ENCODE peak calls at places on chromosomes 12 and 14, in nine cellular contexts. One of them, this sample, is unnamed.
A peak's percentile ranks its signal among the peaks of the same experiment; 100 is the strongest.

GRCh38 chr12:69575346-69575745 is 9.9 kb upstream of the CCT2 start:
- DNase-seq in caudate nucleus: no peak
- DNase-seq in NCI-H2081: no peak
- DNase-seq in fibroblast of lung: no peak
- DNase-seq in DMS53: no peak
- DNase-seq in effector CD4-positive, alpha-beta T cell: no peak
- DNase-seq in GM06990: no peak
- DNase-seq in NCI-H1092 treated with DMSO at 0.1 percent for 48 hours: no peak
- DNase-seq in uterus: no peak
- DNase-seq in this sample: no peak

GRCh38 chr14:91307652-91308051 is 63.1 kb upstream of the GPR68 start:
- DNase-seq in caudate nucleus: no peak
- DNase-seq in NCI-H2081: no peak
- DNase-seq in fibroblast of lung: no peak
- DNase-seq in DMS53: no peak
- DNase-seq in effector CD4-positive, alpha-beta T cell: no peak
- DNase-seq in GM06990: no peak
- DNase-seq in NCI-H1092 treated with DMSO at 0.1 percent for 48 hours: no peak
- DNase-seq in uterus: no peak
- DNase-seq in this sample: no peak

GRCh38 chr14:69059658-69060648 is 80.9 kb upstream of the ACTN1 start:
- DNase-seq in caudate nucleus: no peak
- DNase-seq in NCI-H2081: no peak
- DNase-seq in fibroblast of lung: peak; percentile 93
- DNase-seq in DMS53: peak; percentile 5
- DNase-seq in effector CD4-positive, alpha-beta T cell: no peak
- DNase-seq in GM06990: no peak
- DNase-seq in NCI-H1092 treated with DMSO at 0.1 percent for 48 hours: no peak
- DNase-seq in uterus: peak; percentile 50
- DNase-seq in this sample: peak; percentile 71

GRCh38 chr12:118436002-118436724 is 59.8 kb downstream of the SUDS3 start:
- DNase-seq in caudate nucleus: no peak
- DNase-seq in NCI-H2081: no peak
- DNase-seq in fibroblast of lung: no peak
- DNase-seq in DMS53: peak; percentile 39
- DNase-seq in effector CD4-positive, alpha-beta T cell: no peak
- DNase-seq in GM06990: no peak
- DNase-seq in NCI-H1092 treated with DMSO at 0.1 percent for 48 hours: peak; percentile 11
- DNase-seq in uterus: no peak
- DNase-seq in this sample: peak; percentile 25

GRCh38 chr14:55116246-55117030 is 12.6 kb upstream of the LGALS3 start:
- DNase-seq in caudate nucleus: no peak
- DNase-seq in NCI-H2081: no peak
- DNase-seq in fibroblast of lung: no peak
- DNase-seq in DMS53: no peak
- DNase-seq in effector CD4-positive, alpha-beta T cell: no peak
- DNase-seq in GM06990: no peak
- DNase-seq in NCI-H1092 treated with DMSO at 0.1 percent for 48 hours: no peak
- DNase-seq in uterus: no peak
- DNase-seq in this sample: no peak

GRCh38 chr12:120620624-120621023 is 19.8 kb upstream of the CABP1 start:
- DNase-seq in caudate nucleus: no peak
- DNase-seq in NCI-H2081: no peak
- DNase-seq in fibroblast of lung: no peak
- DNase-seq in DMS53: peak; percentile 40
- DNase-seq in effector CD4-positive, alpha-beta T cell: no peak
- DNase-seq in GM06990: no peak
- DNase-seq in NCI-H1092 treated with DMSO at 0.1 percent for 48 hours: no peak
- DNase-seq in uterus: no peak
- DNase-seq in this sample: peak; percentile 93

GRCh38 chr12:52238206-52238840 is 5.3 kb downstream of the KRT7 start:
- DNase-seq in caudate nucleus: no peak
- DNase-seq in NCI-H2081: no peak
- DNase-seq in fibroblast of lung: no peak
- DNase-seq in DMS53: no peak
- DNase-seq in effector CD4-positive, alpha-beta T cell: no peak
- DNase-seq in GM06990: no peak
- DNase-seq in NCI-H1092 treated with DMSO at 0.1 percent for 48 hours: no peak
- DNase-seq in uterus: no peak
- DNase-seq in this sample: no peak

GRCh38 chr12:116642101-116642500 is 82.9 kb downstream of the MAP1LC3B2 start:
- DNase-seq in caudate nucleus: no peak
- DNase-seq in NCI-H2081: no peak
- DNase-seq in fibroblast of lung: no peak
- DNase-seq in DMS53: no peak
- DNase-seq in effector CD4-positive, alpha-beta T cell: no peak
- DNase-seq in GM06990: no peak
- DNase-seq in NCI-H1092 treated with DMSO at 0.1 percent for 48 hours: no peak
- DNase-seq in uterus: no peak
- DNase-seq in this sample: no peak

GRCh38 chr12:92593734-92594402 is 108.9 kb upstream of the PLEKHG7 start:
- DNase-seq in caudate nucleus: no peak
- DNase-seq in NCI-H2081: no peak
- DNase-seq in fibroblast of lung: peak; percentile 61
- DNase-seq in DMS53: peak; percentile 91
- DNase-seq in effector CD4-positive, alpha-beta T cell: peak; percentile 79
- DNase-seq in GM06990: peak; percentile 61
- DNase-seq in NCI-H1092 treated with DMSO at 0.1 percent for 48 hours: no peak
- DNase-seq in uterus: no peak
- DNase-seq in this sample: peak; percentile 100

GRCh38 chr14:65631040-65631439 is 218.5 kb downstream of the FUT8 start:
- DNase-seq in caudate nucleus: no peak
- DNase-seq in NCI-H2081: no peak
- DNase-seq in fibroblast of lung: no peak
- DNase-seq in DMS53: no peak
- DNase-seq in effector CD4-positive, alpha-beta T cell: no peak
- DNase-seq in GM06990: peak; percentile 20
- DNase-seq in NCI-H1092 treated with DMSO at 0.1 percent for 48 hours: no peak
- DNase-seq in uterus: no peak
- DNase-seq in this sample: no peak

GRCh38 chr12:15526033-15526432 is 203.7 kb downstream of the PTPRO start:
- DNase-seq in caudate nucleus: no peak
- DNase-seq in NCI-H2081: no peak
- DNase-seq in fibroblast of lung: no peak
- DNase-seq in DMS53: peak; percentile 40
- DNase-seq in effector CD4-positive, alpha-beta T cell: no peak
- DNase-seq in GM06990: peak; percentile 41
- DNase-seq in NCI-H1092 treated with DMSO at 0.1 percent for 48 hours: no peak
- DNase-seq in uterus: no peak
- DNase-seq in this sample: peak; percentile 70

GRCh38 chr12:46358791-46359666 is 13.5 kb downstream of the SLC38A2 start:
- DNase-seq in caudate nucleus: no peak
- DNase-seq in NCI-H2081: no peak
- DNase-seq in fibroblast of lung: peak; percentile 20
- DNase-seq in DMS53: peak; percentile 52
- DNase-seq in effector CD4-positive, alpha-beta T cell: no peak
- DNase-seq in GM06990: no peak
- DNase-seq in NCI-H1092 treated with DMSO at 0.1 percent for 48 hours: no peak
- DNase-seq in uterus: no peak
- DNase-seq in this sample: no peak

GRCh38 chr14:62329427-62329826 is 567.2 kb downstream of the SNAPC1 start:
- DNase-seq in caudate nucleus: no peak
- DNase-seq in NCI-H2081: no peak
- DNase-seq in fibroblast of lung: peak; percentile 77
- DNase-seq in DMS53: no peak
- DNase-seq in effector CD4-positive, alpha-beta T cell: no peak
- DNase-seq in GM06990: no peak
- DNase-seq in NCI-H1092 treated with DMSO at 0.1 percent for 48 hours: no peak
- DNase-seq in uterus: no peak
- DNase-seq in this sample: no peak

GRCh38 chr14:54591461-54592245 is 24.7 kb downstream of the SAMD4A start:
- DNase-seq in caudate nucleus: no peak
- DNase-seq in NCI-H2081: no peak
- DNase-seq in fibroblast of lung: no peak
- DNase-seq in DMS53: no peak
- DNase-seq in effector CD4-positive, alpha-beta T cell: no peak
- DNase-seq in GM06990: no peak
- DNase-seq in NCI-H1092 treated with DMSO at 0.1 percent for 48 hours: no peak
- DNase-seq in uterus: no peak
- DNase-seq in this sample: peak; percentile 90

GRCh38 chr12:22333751-22334695 is 484 bp downstream of the ST8SIA1 start:
- DNase-seq in caudate nucleus: no peak
- DNase-seq in NCI-H2081: no peak
- DNase-seq in fibroblast of lung: no peak
- DNase-seq in DMS53: peak; percentile 57
- DNase-seq in effector CD4-positive, alpha-beta T cell: peak; percentile 11
- DNase-seq in GM06990: no peak
- DNase-seq in NCI-H1092 treated with DMSO at 0.1 percent for 48 hours: no peak
- DNase-seq in uterus: peak; percentile 31
- DNase-seq in this sample: no peak

GRCh38 chr12:6949063-6949594 is 2.0 kb upstream of the PTPN6 start:
- DNase-seq in caudate nucleus: no peak
- DNase-seq in NCI-H2081: no peak
- DNase-seq in fibroblast of lung: no peak
- DNase-seq in DMS53: no peak
- DNase-seq in effector CD4-positive, alpha-beta T cell: no peak
- DNase-seq in GM06990: no peak
- DNase-seq in NCI-H1092 treated with DMSO at 0.1 percent for 48 hours: no peak
- DNase-seq in uterus: no peak
- DNase-seq in this sample: no peak

GRCh38 chr12:132813443-132813842 is 15.2 kb downstream of the GOLGA3 start:
- DNase-seq in caudate nucleus: no peak
- DNase-seq in NCI-H2081: no peak
- DNase-seq in fibroblast of lung: no peak
- DNase-seq in DMS53: no peak
- DNase-seq in effector CD4-positive, alpha-beta T cell: no peak
- DNase-seq in GM06990: no peak
- DNase-seq in NCI-H1092 treated with DMSO at 0.1 percent for 48 hours: no peak
- DNase-seq in uterus: no peak
- DNase-seq in this sample: no peak

GRCh38 chr14:38065101-38065762 is 142.5 kb upstream of the SSTR1 start:
- DNase-seq in caudate nucleus: no peak
- DNase-seq in NCI-H2081: no peak
- DNase-seq in fibroblast of lung: no peak
- DNase-seq in DMS53: no peak
- DNase-seq in effector CD4-positive, alpha-beta T cell: peak; percentile 66
- DNase-seq in GM06990: no peak
- DNase-seq in NCI-H1092 treated with DMSO at 0.1 percent for 48 hours: no peak
- DNase-seq in uterus: no peak
- DNase-seq in this sample: no peak

GRCh38 chr12:68538722-68539614 is 71.7 kb upstream of the RAP1B start:
- DNase-seq in caudate nucleus: no peak
- DNase-seq in NCI-H2081: no peak
- DNase-seq in fibroblast of lung: peak; percentile 39
- DNase-seq in DMS53: peak; percentile 24
- DNase-seq in effector CD4-positive, alpha-beta T cell: peak; percentile 12
- DNase-seq in GM06990: peak; percentile 40
- DNase-seq in NCI-H1092 treated with DMSO at 0.1 percent for 48 hours: no peak
- DNase-seq in uterus: peak; percentile 68
- DNase-seq in this sample: peak; percentile 13

GRCh38 chr12:16437926-16438325 is 90.5 kb downstream of the MGST1 start:
- DNase-seq in caudate nucleus: no peak
- DNase-seq in NCI-H2081: no peak
- DNase-seq in fibroblast of lung: no peak
- DNase-seq in DMS53: no peak
- DNase-seq in effector CD4-positive, alpha-beta T cell: no peak
- DNase-seq in GM06990: no peak
- DNase-seq in NCI-H1092 treated with DMSO at 0.1 percent for 48 hours: no peak
- DNase-seq in uterus: no peak
- DNase-seq in this sample: no peak

GRCh38 chr12:58711968-58712367 is 208.3 kb downstream of the LRIG3 start:
- DNase-seq in caudate nucleus: no peak
- DNase-seq in NCI-H2081: no peak
- DNase-seq in fibroblast of lung: peak; percentile 46
- DNase-seq in DMS53: no peak
- DNase-seq in effector CD4-positive, alpha-beta T cell: no peak
- DNase-seq in GM06990: no peak
- DNase-seq in NCI-H1092 treated with DMSO at 0.1 percent for 48 hours: no peak
- DNase-seq in uterus: no peak
- DNase-seq in this sample: no peak

GRCh38 chr12:132554857-132555630 is 55.3 kb downstream of the LRCOL1 start:
- DNase-seq in caudate nucleus: no peak
- DNase-seq in NCI-H2081: no peak
- DNase-seq in fibroblast of lung: no peak
- DNase-seq in DMS53: peak; percentile 42
- DNase-seq in effector CD4-positive, alpha-beta T cell: no peak
- DNase-seq in GM06990: peak; percentile 38
- DNase-seq in NCI-H1092 treated with DMSO at 0.1 percent for 48 hours: no peak
- DNase-seq in uterus: no peak
- DNase-seq in this sample: no peak

GRCh38 chr12:46554461-46554860 is 181.9 kb upstream of the SLC38A2 start:
- DNase-seq in caudate nucleus: no peak
- DNase-seq in NCI-H2081: no peak
- DNase-seq in fibroblast of lung: no peak
- DNase-seq in DMS53: no peak
- DNase-seq in effector CD4-positive, alpha-beta T cell: no peak
- DNase-seq in GM06990: no peak
- DNase-seq in NCI-H1092 treated with DMSO at 0.1 percent for 48 hours: no peak
- DNase-seq in uterus: no peak
- DNase-seq in this sample: no peak

GRCh38 chr12:51262758-51263177 is 7.4 kb downstream of the SMAGP start:
- DNase-seq in caudate nucleus: no peak
- DNase-seq in NCI-H2081: no peak
- DNase-seq in fibroblast of lung: peak; percentile 67
- DNase-seq in DMS53: peak; percentile 37
- DNase-seq in effector CD4-positive, alpha-beta T cell: no peak
- DNase-seq in GM06990: no peak
- DNase-seq in NCI-H1092 treated with DMSO at 0.1 percent for 48 hours: peak; percentile 11
- DNase-seq in uterus: no peak
- DNase-seq in this sample: peak; percentile 29

GRCh38 chr12:120417917-120418316 is 20.0 kb upstream of the COX6A1 start:
- DNase-seq in caudate nucleus: no peak
- DNase-seq in NCI-H2081: no peak
- DNase-seq in fibroblast of lung: no peak
- DNase-seq in DMS53: no peak
- DNase-seq in effector CD4-positive, alpha-beta T cell: no peak
- DNase-seq in GM06990: no peak
- DNase-seq in NCI-H1092 treated with DMSO at 0.1 percent for 48 hours: no peak
- DNase-seq in uterus: no peak
- DNase-seq in this sample: no peak

GRCh38 chr12:70360218-70360617 is 5.9 kb upstream of the KCNMB4 start:
- DNase-seq in caudate nucleus: no peak
- DNase-seq in NCI-H2081: no peak
- DNase-seq in fibroblast of lung: no peak
- DNase-seq in DMS53: no peak
- DNase-seq in effector CD4-positive, alpha-beta T cell: no peak
- DNase-seq in GM06990: no peak
- DNase-seq in NCI-H1092 treated with DMSO at 0.1 percent for 48 hours: no peak
- DNase-seq in uterus: no peak
- DNase-seq in this sample: no peak